ENCODE peak calls at places on chromosome 5, in five cellular contexts. O is H1, W is brain microvascular endothelial cell, F is fibroblast of the aortic adventitia, R is cardiac fibroblast. T is an unnamed sample.

GRCh38 chr5:3456121-3456681 is 139.4 kb upstream of the IRX1 start:
- DNase-seq in R (no peak), W (no peak), F (no peak), O (no peak), T (peak)

GRCh38 chr5:156475182-156475830 is 148.3 kb downstream of the SGCD start:
- DNase-seq in F (no peak), R (no peak), W (no peak), O (no peak), T (no peak)

GRCh38 chr5:179393078-179393477 is 47.8 kb upstream of the ADAMTS2 start:
- DNase-seq in F (peak), R (peak), O (no peak), W (peak), T (peak)

GRCh38 chr5:109454726-109455505 is 45.1 kb upstream of the PJA2 start:
- DNase-seq in R (peak), W (peak), O (no peak), F (peak), T (peak)

GRCh38 chr5:115393239-115393638 is 96.8 kb upstream of the CCDC112 start:
- DNase-seq in R (no peak), O (no peak), W (no peak), F (no peak), T (no peak)

GRCh38 chr5:139841549-139841948 is 45.9 kb downstream of the PSD2 start:
- DNase-seq in R (no peak), O (no peak), W (no peak), F (no peak), T (no peak)

GRCh38 chr5:8520922-8521321 is 652.0 kb downstream of the MTRR start:
- DNase-seq in R (no peak), W (no peak), F (no peak), O (no peak), T (no peak)

GRCh38 chr5:26482817-26483375 is 555.5 kb downstream of the CDH9 start:
- DNase-seq in O (peak), R (peak), F (no peak), W (peak), T (peak)

GRCh38 chr5:171980729-171981128 is 25.7 kb downstream of the FBXW11 start:
- DNase-seq in W (no peak), O (peak), F (no peak), R (no peak), T (no peak)

GRCh38 chr5:77957-78804 is 13.8 kb upstream of the PLEKHG4B start:
- DNase-seq in R (peak), O (no peak), W (peak), F (no peak), T (peak)

GRCh38 chr5:133275631-133276030 is 223.8 kb downstream of the HSPA4 start:
- DNase-seq in F (no peak), O (no peak), W (no peak), R (no peak), T (no peak)

GRCh38 chr5:153147891-153148623 is 342.4 kb upstream of the GRIA1 start:
- DNase-seq in O (no peak), R (peak), W (peak), F (peak), T (peak)

GRCh38 chr5:82835488-82835887 is 241.7 kb downstream of the TMEM167A start:
- DNase-seq in O (no peak), R (no peak), F (no peak), W (no peak), T (no peak)

GRCh38 chr5:76379316-76379715 is 23.8 kb upstream of the IQGAP2 start:
- DNase-seq in W (no peak), R (no peak), F (no peak), O (no peak), T (no peak)

GRCh38 chr5:139443766-139444473 is 4.6 kb upstream of the DNAJC18 start:
- DNase-seq in W (peak), O (no peak), R (peak), F (peak), T (no peak)

GRCh38 chr5:149442563-149443182 is 63.6 kb upstream of the IL17B start:
- DNase-seq in W (peak), R (peak), O (peak), F (peak), T (peak)

GRCh38 chr5:153463806-153464205 is 26.7 kb upstream of the GRIA1 start:
- DNase-seq in F (peak), O (no peak), W (peak), R (peak), T (peak)

GRCh38 chr5:71828641-71829040 is 109.6 kb downstream of the CARTPT start:
- DNase-seq in W (peak), F (peak), R (peak), O (no peak), T (no peak)

DNA sequence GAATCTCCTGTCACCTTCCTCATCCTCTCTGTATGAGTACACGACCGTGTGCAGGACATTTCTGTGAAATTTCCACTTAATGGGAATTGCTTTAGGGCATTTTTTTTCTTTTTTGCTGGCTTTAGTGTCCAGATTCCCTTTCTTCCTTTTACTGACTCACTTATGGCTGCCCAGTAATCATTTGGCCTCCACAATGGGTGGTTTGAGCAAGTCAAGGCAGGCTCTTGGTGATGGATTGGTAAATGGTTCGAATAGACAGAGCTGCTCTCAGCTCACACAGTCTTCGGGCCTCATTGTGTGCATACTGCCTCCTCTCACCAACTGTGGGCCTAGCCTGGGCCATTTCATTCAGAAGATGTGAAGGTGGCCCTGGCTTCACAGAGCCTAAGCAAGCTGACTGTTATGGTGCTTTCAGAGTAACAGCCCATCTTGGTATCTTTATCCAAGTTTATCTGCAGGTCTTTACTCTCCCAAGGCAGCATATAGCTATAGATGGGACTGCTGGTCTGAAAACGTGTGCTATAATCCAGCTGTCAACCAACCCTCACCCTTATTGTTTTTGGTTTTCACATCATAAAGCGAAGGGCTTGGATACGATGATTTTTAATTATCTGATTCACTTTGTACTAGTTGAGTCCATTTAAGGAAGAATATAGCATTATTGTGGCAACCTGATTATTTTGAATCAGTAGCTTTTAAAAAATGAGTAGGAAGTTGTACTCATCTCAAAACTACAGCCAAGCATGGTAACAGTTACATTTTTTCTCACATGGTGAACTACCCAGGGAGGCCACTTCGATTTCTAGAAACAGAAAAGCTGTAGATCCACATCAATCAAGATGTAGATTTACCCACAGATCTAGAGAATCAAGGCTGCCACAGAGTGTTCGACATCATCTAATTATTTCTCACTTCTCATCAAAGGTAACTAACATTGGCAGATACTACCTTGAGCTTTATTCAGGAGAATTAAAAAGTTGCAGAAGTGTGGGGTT is 50.4 kb upstream of the CKMT2 start:
- DNase-seq in O (no peak), R (no peak), W (no peak), F (no peak), T (no peak)
- H3K4me3 ChIP-seq in O (no peak), R (no peak), W (no peak), F (no peak), T (no peak)

DNA sequence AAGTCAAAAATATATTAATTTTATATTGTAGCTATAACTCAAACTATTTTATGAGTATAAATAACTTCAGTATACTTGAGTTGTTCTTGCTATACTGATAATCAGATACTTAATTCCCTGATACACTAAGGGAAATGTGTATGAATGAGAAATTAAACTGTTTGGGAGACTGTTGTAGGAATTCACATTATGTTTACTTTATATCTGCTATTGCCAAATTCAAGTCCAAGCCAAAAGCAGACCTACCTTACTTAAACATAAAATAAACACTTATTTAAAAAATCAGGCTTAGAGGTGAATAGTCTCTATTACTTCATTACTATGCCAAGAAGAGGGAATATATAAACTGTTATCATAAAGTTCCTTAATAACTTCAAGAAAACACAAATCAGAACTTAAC is 13.2 kb downstream of the NR3C1 start:
- DNase-seq in O (no peak), F (peak), R (no peak), W (no peak), T (no peak)
- H3K4me3 ChIP-seq in O (no peak), F (no peak), R (no peak), W (no peak), T (no peak)

DNA sequence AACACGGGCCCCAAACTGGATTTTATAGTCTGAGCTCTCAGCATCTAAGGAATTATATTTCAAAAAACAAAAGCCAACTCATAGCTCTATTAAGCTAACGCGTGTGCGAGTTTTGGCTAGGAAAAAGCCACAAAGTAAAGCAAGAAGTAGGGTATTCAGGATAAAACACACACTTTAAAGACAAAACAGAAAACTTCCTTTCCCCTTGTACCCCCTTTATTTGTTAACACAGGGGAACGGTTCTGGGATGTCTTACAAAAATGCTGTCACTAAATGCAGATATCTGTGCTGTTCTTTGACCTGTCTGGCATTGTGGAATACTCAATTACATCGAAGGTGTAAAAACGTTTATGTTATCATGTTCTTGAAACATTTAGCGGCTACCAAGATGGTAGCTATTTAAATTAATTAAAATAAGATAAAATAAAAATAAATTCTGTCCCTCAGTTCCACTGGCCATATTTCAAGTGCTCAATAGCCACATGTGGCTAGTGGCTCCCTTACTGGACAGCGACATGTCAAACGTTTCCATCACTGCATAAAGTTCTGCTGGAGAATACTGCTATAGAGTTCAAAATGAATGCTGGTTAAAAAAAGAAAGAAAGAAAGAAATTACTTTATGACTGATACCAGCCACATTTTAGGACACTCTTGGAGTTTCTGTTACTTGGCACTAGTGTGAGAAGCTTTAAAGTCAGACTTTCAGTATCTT is 7.2 kb upstream of the MEF2C start:
- DNase-seq in O (no peak), W (no peak), R (no peak), F (no peak), T (no peak)
- H3K4me3 ChIP-seq in O (peak), W (peak), R (peak), F (peak), T (peak)

GRCh38 chr5:147669113-147669869 is 113.2 kb downstream of the JAKMIP2 start:
- DNase-seq in O (no peak), R (no peak), F (no peak), W (no peak), T (peak)

GRCh38 chr5:147670815-147671214 is 111.7 kb downstream of the JAKMIP2 start:
- DNase-seq in R (no peak), W (no peak), F (no peak), O (no peak), T (no peak)

GRCh38 chr5:147668385-147668784 is 114.1 kb downstream of the JAKMIP2 start:
- DNase-seq in W (no peak), R (no peak), O (no peak), F (no peak), T (no peak)

GRCh38 chr5:147666419-147666818 is 116.1 kb downstream of the JAKMIP2 start:
- DNase-seq in O (no peak), R (no peak), W (no peak), F (no peak), T (no peak)

GRCh38 chr5:147667363-147667762 is 115.2 kb downstream of the JAKMIP2 start:
- DNase-seq in R (no peak), F (no peak), W (no peak), O (no peak), T (no peak)
- H3K4me3 ChIP-seq in R (no peak), F (no peak), W (no peak), O (no peak), T (no peak)

DNA sequence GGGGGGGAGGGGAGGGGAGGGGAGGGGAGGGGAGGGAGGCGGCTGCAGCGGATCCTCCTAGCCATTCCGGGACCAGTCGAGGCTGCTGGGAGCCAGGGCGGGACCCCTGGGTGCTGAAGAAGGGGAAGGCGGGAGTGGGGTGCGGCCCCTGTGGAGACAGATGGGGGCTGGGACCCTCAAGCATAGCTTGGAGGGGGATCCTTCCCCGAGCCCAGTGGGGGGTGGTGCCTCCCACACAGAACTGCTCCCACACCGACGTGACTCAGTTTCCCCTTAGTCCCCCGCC is 450 bp downstream of the PDLIM7 start:
- DNase-seq in F (no peak), W (no peak), R (no peak), O (no peak), T (no peak)
- H3K4me3 ChIP-seq in F (peak), W (peak), R (peak), O (peak), T (peak)